ENCODE peak calls at places on chromosomes 13 and 19, in eight cellular contexts. L, X, Z, D, J, U, F and E are unnamed samples.
A peak's percentile ranks its signal among the peaks of the same experiment; 100 is the strongest.

GRCh38 chr13:46546084-46546786 is 6.7 kb upstream of the LRCH1 start:
- DNase-seq in L (no peak), X (no peak), Z (no peak), D (no peak), J (no peak), U (no peak), F (no peak), E (no peak)

GRCh38 chr19:17686592-17687042 is 1.5 kb downstream of the UNC13A start:
- DNase-seq in L (peak; percentile 87), X (peak; percentile 37), Z (no peak), D (peak; percentile 41), J (no peak), U (no peak), F (no peak), E (no peak)

GRCh38 chr19:5592531-5592930 is 24.8 kb upstream of the TINCR start:
- DNase-seq in L (no peak), X (no peak), Z (no peak), D (no peak), J (no peak), U (no peak), F (no peak), E (no peak)

GRCh38 chr13:111936267-111936925 is 130.6 kb upstream of the SOX1 start:
- DNase-seq in L (peak; percentile 14), X (no peak), Z (peak; percentile 54), D (no peak), J (no peak), U (no peak), F (no peak), E (peak; percentile 33)

GRCh38 chr19:5292453-5292842 is 48.2 kb downstream of the PTPRS start:
- DNase-seq in L (no peak), X (peak; percentile 72), Z (no peak), D (no peak), J (no peak), U (peak; percentile 64), F (no peak), E (no peak)

GRCh38 chr19:55637534-55637933 is 3.3 kb upstream of the ZNF580 start:
- DNase-seq in L (no peak), X (no peak), Z (no peak), D (no peak), J (no peak), U (no peak), F (no peak), E (no peak)

GRCh38 chr19:40542197-40542859 is 34.3 kb upstream of the SHKBP1 start:
- DNase-seq in L (no peak), X (peak; percentile 44), Z (no peak), D (peak; percentile 86), J (no peak), U (peak; percentile 86), F (no peak), E (peak; percentile 80)

GRCh38 chr19:33063356-33064116 is 1.2 kb downstream of the RHPN2 start:
- DNase-seq in L (peak; percentile 35), X (peak; percentile 60), Z (no peak), D (no peak), J (no peak), U (peak; percentile 43), F (no peak), E (no peak)

GRCh38 chr19:41223431-41224234 is 4.6 kb downstream of the AXL start:
- DNase-seq in L (peak; percentile 85), X (peak; percentile 71), Z (no peak), D (no peak), J (peak; percentile 65), U (no peak), F (peak; percentile 88), E (no peak)

GRCh38 chr19:20247016-20247683 is 80.1 kb downstream of the ZNF486 start:
- DNase-seq in L (peak; percentile 59), X (peak; percentile 58), Z (no peak), D (peak; percentile 16), J (peak; percentile 2), U (peak; percentile 34), F (peak; percentile 20), E (peak; percentile 66)

GRCh38 chr19:20250627-20251026 is 83.6 kb downstream of the ZNF486 start:
- DNase-seq in L (no peak), X (no peak), Z (no peak), D (no peak), J (no peak), U (no peak), F (no peak), E (no peak)

GRCh38 chr19:20244356-20244755 is 77.3 kb downstream of the ZNF486 start:
- DNase-seq in L (no peak), X (no peak), Z (no peak), D (no peak), J (no peak), U (no peak), F (no peak), E (no peak)

GRCh38 chr19:20243629-20244028 is 76.6 kb downstream of the ZNF486 start:
- DNase-seq in L (no peak), X (no peak), Z (no peak), D (no peak), J (no peak), U (no peak), F (no peak), E (no peak)

GRCh38 chr19:20245309-20245708 is 78.3 kb downstream of the ZNF486 start:
- DNase-seq in L (no peak), X (no peak), Z (no peak), D (no peak), J (no peak), U (no peak), F (no peak), E (no peak)
- TF ChIP-seq CTCF in L (no peak), X (no peak), Z (no peak), D (no peak), J (no peak), U (no peak), F (no peak), E (no peak)

DNA sequence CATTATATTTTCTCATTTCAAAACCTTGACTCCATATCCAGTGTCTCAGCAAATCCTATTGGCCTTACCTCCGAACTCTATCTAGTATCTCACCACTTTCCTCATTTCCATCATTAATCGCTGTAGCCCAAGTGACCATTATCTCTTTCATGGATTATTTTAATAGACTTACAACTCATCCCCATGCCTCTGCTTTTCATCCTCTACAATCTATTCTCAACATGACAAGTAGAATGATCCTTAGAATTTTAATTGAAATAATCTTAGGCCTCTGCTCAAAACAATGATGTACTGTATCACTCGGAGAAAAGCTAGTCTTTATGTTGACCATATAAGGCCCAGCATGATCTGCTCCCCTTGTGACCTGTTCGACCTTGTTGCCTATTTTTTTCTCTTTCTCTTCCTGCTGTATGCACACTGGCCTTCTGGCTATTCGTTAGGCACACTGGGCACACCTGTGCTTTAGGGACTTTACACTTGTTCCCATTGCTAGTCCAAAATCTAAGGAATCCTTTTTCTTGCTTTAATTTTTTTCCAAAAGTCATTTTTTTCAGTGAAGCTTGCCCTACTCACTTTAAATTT is 21.4 kb downstream of the DNAJC15 start:
- DNase-seq in L (no peak), X (no peak), Z (no peak), D (no peak), J (no peak), U (no peak), F (no peak), E (no peak)
- H3K4me1 ChIP-seq in L (no peaks in the 10 kb centered on the region), X (peaks cover 7% of the 10 kb centered on the region), Z (peaks cover 13% of the 10 kb centered on the region), D (peaks cover 58% of the 10 kb centered on the region), J (peaks cover 16% of the 10 kb centered on the region), U (peaks cover 6% of the 10 kb centered on the region), F (peaks cover 24% of the 10 kb centered on the region), E (peaks cover 16% of the 10 kb centered on the region)

DNA sequence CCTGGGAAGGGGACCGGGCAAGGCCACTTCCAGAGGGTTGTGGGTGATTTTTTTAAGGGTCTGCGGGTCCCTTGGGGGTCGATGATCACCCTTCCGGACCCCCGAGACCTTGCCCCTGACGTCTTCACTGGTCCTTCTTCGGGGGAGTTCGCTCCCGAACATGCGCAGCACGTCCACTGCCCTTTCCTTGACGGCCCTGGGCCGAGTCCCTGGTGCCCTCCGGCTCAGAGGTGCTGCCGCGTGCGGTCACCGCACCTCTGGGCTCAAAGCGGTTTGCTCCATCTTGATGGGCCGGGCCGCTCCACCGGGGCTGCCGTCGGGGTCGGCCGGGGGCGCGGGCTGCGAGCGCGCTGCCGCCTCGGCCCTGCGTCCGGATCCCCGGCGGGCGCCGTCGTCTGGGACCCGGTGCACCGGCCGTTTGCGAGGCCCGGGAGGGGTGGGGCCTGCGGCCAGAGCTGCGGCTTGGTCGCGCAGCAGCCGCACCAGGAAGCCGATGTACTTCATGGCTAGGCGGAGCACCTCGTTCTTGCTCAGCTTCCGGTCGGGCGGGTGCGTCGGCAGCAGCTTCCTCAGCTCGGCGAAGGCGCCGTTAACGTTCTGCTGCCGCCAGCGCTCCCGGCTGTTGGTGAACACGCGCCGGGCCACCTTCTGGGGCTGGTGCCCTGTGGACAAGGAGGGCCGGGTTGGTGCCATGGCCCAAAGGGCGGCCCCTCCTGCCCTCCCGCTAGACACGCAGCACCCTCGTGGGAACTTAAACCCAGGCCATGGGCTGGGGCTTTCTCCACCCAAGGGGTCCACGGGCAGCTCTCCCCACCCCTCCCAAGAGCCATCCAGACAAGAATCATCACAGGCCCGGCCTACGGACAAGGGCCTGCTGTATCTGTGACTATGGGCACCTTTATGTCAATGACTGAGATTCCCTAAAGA is 3.3 kb downstream of the LYL1 start:
- DNase-seq in L (peak; percentile 78), X (peak; percentile 63), Z (peak; percentile 92), D (peak; percentile 81), J (no peak), U (no peak), F (peak; percentile 33), E (peak; percentile 91)
- H3K27ac ChIP-seq in L (no peak overlapping the region), X (no peak overlapping the region), Z (peak overlapping the region; percentile 89), D (peak overlapping the region; percentile 97), J (no peak overlapping the region), U (peak overlapping the region; percentile 64), F (no peak overlapping the region), E (peak overlapping the region; percentile 89)

GRCh38 chr19:13043285-13043684 is 48.0 kb downstream of the NFIX start:
- DNase-seq in L (no peak), X (no peak), Z (no peak), D (no peak), J (no peak), U (no peak), F (no peak), E (no peak)

GRCh38 chr19:13044160-13044853 is 49.0 kb downstream of the NFIX start:
- DNase-seq in L (no peak), X (no peak), Z (no peak), D (no peak), J (peak; percentile 75), U (no peak), F (peak; percentile 60), E (no peak)

GRCh38 chr19:13040916-13041292 is 45.6 kb downstream of the NFIX start:
- DNase-seq in L (no peak), X (no peak), Z (no peak), D (no peak), J (no peak), U (no peak), F (no peak), E (no peak)

GRCh38 chr19:13040232-13040915 is 45.1 kb downstream of the NFIX start:
- DNase-seq in L (no peak), X (no peak), Z (no peak), D (no peak), J (no peak), U (no peak), F (no peak), E (no peak)

DNA sequence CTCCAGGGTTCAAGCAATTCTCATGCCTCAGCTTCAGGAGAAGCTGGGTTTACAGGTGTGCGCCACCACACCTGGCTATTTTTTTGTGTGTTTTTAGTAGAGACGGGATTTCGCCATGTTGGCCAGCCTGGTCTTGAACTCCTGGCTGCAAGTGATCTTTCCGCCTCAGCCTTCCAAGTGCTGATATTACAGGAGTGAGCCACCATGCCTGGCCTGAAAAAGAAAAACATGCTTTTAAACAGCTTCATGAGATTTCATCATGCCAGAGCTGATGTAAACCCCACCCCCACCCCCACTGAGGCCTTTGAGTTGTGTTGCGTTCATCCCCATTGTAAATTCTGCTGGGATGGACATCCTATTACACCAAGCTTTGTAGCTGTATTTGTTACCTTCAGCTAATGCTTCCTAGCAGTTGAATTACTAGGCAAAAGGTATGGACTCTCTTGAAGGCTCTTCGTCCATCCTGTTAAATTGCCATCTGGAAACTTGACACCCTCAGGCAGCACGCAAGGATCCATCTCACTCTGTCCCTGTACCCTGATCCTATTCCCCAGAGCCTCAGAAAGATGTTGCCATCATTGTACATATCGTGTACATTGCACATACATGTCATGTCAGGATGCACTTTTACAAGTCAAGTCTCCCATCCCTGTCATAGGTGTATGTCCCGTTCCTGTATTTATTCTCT is 47.3 kb downstream of the NFIX start:
- DNase-seq in L (no peak), X (no peak), Z (no peak), D (no peak), J (no peak), U (no peak), F (no peak), E (no peak)
- TF ChIP-seq CTCF in L (no peak), X (no peak), Z (no peak), D (no peak), J (no peak), U (no peak), F (no peak), E (no peak)